ENCODE peak calls at places on chromosomes 13 and 19, in four cellular contexts. I is GM23248, A is thoracic aorta, Y is IMR-90. W is an unnamed sample.

GRCh38 chr19:18428837-18429674 is 8.9 kb downstream of the ISYNA1 start:
- DNase-seq in I (peak), A (no peak), Y (peak), W (peak)

GRCh38 chr19:32058131-32058530 is 287.3 kb upstream of the ZNF507 start:
- DNase-seq in I (no peak), A (no peak), Y (no peak), W (no peak)

GRCh38 chr19:55923556-55923955 is 8.6 kb downstream of the NLRP13 start:
- DNase-seq in I (no peak), A (no peak), Y (no peak), W (no peak)

GRCh38 chr13:44746690-44747089 is 170.6 kb upstream of the TSC22D1 start:
- DNase-seq in I (peak), A (no peak), Y (peak), W (no peak)

GRCh38 chr13:102591988-102592781 is 4.6 kb upstream of the TPP2 start:
- DNase-seq in I (peak), A (peak), Y (peak), W (peak)

GRCh38 chr13:42894765-42895181 is 97.3 kb downstream of the EPSTI1 start:
- DNase-seq in I (peak), A (no peak), Y (peak), W (no peak)

GRCh38 chr13:100131863-100132574 is 43.1 kb downstream of the PCCA start:
- DNase-seq in I (peak), A (no peak), Y (peak), W (no peak)

GRCh38 chr19:14135985-14136508 is 342 bp downstream of the ASF1B start:
- DNase-seq in I (no peak), A (no peak), Y (no peak), W (no peak)

GRCh38 chr19:28023064-28023463 is 1189.9 kb downstream of the UQCRFS1 start:
- DNase-seq in I (peak), A (no peak), Y (no peak), W (no peak)

GRCh38 chr19:12922959-12923358 is 3.9 kb upstream of the SYCE2 start:
- DNase-seq in I (no peak), A (no peak), Y (no peak), W (no peak)

GRCh38 chr19:4172861-4173473 is 9.4 kb downstream of the SIRT6 start:
- DNase-seq in I (peak), A (no peak), Y (peak), W (peak)

GRCh38 chr13:73242515-73243015 is 183.8 kb downstream of the KLF5 start:
- DNase-seq in I (no peak), A (no peak), Y (no peak), W (no peak)

GRCh38 chr13:66353664-66354063 is 876.5 kb downstream of the PCDH9 start:
- DNase-seq in I (no peak), A (no peak), Y (no peak), W (no peak)

GRCh38 chr19:54521022-54521859 is 18.6 kb downstream of the LAIR2 start:
- DNase-seq in I (no peak), A (no peak), Y (no peak), W (no peak)

GRCh38 chr13:107886118-107886517 is 329.2 kb downstream of the LIG4 start:
- DNase-seq in I (no peak), A (no peak), Y (no peak), W (no peak)

GRCh38 chr13:111503376-111503775 is 182.9 kb downstream of the TEX29 start:
- DNase-seq in I (no peak), A (no peak), Y (no peak), W (no peak)

GRCh38 chr13:99959538-99960230 is 11.9 kb downstream of the ZIC5 start:
- DNase-seq in I (peak), A (no peak), Y (no peak), W (no peak)

GRCh38 chr19:48424694-48425219 is 21.0 kb upstream of the GRWD1 start:
- DNase-seq in I (peak), A (no peak), Y (peak), W (no peak)

DNA sequence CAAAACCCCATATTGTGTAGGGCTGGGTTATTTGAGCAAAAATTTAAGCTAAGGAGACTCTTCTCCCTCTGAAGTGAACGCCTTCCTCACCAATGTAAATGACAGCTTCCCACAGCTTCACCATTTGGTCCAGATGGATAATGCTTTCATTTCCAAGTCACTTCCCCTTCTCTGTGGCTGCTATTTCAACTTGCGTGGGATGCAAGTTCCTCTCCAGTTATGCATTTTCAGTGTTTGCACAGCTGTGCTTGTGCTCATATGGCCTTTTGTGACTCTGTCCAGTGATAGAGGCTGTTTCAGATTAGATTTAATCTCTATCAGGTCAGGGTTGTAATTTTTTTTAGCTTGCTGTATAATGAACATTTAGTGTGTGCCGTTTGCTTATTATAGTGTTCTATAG is 86.4 kb downstream of the TNFRSF19 start:
- DNase-seq in I (peak), A (no peak), Y (peak), W (no peak)
- H3K27ac ChIP-seq in I (no peak), A (no peak), Y (peak), W (no peak)

GRCh38 chr19:1872807-1873523 is 9.6 kb upstream of the KLF16 start:
- DNase-seq in I (no peak), A (no peak), Y (no peak), W (no peak)

GRCh38 chr19:1874554-1875185 is 10.6 kb downstream of the ABHD17A start:
- DNase-seq in I (peak), A (no peak), Y (no peak), W (no peak)

GRCh38 chr19:1871630-1872029 is 8.3 kb upstream of the KLF16 start:
- DNase-seq in I (no peak), A (no peak), Y (no peak), W (no peak)

GRCh38 chr19:1873524-1874473 is 10.4 kb upstream of the KLF16 start:
- DNase-seq in I (no peak), A (no peak), Y (no peak), W (no peak)

DNA sequence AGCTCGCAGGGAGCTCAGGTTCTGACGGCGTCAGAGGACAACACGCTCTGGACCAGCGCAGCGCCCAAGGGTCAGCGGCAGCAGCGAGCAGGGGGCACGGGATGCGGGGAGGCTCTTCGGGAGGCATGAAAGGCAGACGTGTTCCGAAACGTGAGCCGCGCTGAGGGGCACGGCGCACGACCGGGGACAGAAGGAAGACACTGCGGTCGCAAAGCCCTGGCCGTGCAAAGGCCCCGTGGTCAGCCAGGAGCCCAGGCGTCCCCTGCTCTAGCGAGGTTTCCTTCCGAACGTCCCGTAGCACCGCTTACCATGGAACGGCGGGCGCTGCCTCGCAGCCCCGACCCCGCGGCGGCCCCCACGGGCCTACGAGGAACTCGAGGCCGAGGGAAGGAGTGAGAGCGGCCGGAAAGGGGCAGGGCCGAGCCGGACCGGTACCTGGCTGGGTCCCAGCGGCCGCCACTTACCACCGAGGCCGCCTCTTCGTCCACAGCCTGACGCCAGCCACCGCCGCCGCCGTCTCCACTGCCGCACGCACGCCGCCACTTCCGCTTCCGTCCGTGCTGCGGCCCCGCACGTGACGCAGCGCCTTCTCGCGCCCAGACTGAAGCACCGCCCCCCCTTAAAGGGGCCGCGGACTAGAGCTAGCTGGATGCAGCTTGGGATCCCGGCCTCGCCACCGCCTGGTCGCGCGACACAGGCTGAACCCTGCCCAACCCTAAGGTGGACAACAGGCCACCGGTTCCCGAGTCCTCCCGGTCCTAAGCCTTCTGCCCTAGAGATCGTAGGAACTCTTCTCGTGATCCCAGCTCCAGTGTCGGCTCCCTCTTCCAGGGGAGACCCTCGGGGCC is 9.4 kb downstream of the ABHD17A start:
- DNase-seq in I (peak), A (peak), Y (peak), W (peak)
- H3K27ac ChIP-seq in I (peak), A (peak), Y (peak), W (peak)

GRCh38 chr19:10639836-10640235 is 14.3 kb upstream of the ILF3 start:
- DNase-seq in I (no peak), A (no peak), Y (no peak), W (no peak)
- H3K27ac ChIP-seq in I (no peak), A (no peak), Y (no peak), W (peak)

GRCh38 chr19:52170304-52170703 is 1.1 kb downstream of the ZNF836 start:
- DNase-seq in I (peak), A (no peak), Y (no peak), W (no peak)
- H3K27ac ChIP-seq in I (no peak), A (peak), Y (peak), W (no peak)

DNA sequence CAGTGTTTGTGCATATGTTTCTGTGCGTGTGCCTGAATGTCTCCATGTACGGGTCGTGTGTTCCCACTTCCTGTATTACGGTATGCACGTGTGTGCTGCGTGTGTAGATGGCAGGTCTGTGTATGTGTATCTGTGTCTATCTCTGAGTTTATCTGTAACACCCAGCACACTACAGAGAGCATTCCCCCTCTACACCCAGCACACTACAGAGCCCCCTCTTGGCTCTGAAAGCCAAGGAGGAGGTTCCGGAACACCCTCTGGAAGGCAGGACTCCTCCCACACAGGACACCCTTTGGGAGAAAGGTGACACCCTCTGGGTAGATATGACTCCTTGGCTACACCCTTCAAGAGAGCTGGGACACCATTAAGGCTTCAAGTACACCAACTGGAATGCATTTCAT is 2.1 kb upstream of the ERFL start:
- DNase-seq in I (no peak), A (no peak), Y (no peak), W (no peak)
- H3K27ac ChIP-seq in I (no peak), A (no peak), Y (no peak), W (no peak)

W was measured in thyroid gland.